ENCODE peak calls at places on chromosome 7, in eight cellular contexts. M is uterus, Y is A549, H is thyroid gland, O is testis, D is HepG2, N is transverse colon, E is esophagus muscularis mucosa. A is an unnamed sample.

GRCh38 chr7:610141-610530 is 90.5 kb upstream of the PDGFA start:
- DNase-seq in M (no peak), Y (no peak), H (no peak), O (no peak), D (no peak), N (no peak), E (no peak), A (no peak)

GRCh38 chr7:46969303-46970130 is 612.4 kb downstream of the TNS3 start:
- DNase-seq in M (no peak), Y (no peak), H (no peak), O (no peak), D (no peak), N (peak), E (no peak), A (no peak)

GRCh38 chr7:11760372-11760771 is 71.6 kb downstream of the THSD7A start:
- DNase-seq in M (no peak), Y (no peak), H (no peak), O (no peak), D (no peak), N (no peak), E (no peak), A (no peak)

GRCh38 chr7:151468214-151469023 is 28.5 kb upstream of the CRYGN start:
- DNase-seq in M (no peak), Y (no peak), H (no peak), O (no peak), D (no peak), N (no peak), E (no peak), A (no peak)

GRCh38 chr7:114152314-114152938 is 233.6 kb upstream of the PPP1R3A start:
- DNase-seq in M (no peak), Y (no peak), H (no peak), O (no peak), D (no peak), N (no peak), E (no peak), A (no peak)

GRCh38 chr7:77335581-77335980 is 80.6 kb downstream of the GSAP start:
- DNase-seq in M (no peak), Y (no peak), H (no peak), O (no peak), D (no peak), N (no peak), E (peak), A (no peak)

GRCh38 chr7:138000081-138000701 is 1.7 kb downstream of the CREB3L2 start:
- DNase-seq in M (peak), Y (no peak), H (peak), O (peak), D (peak), N (peak), E (no peak), A (no peak)

GRCh38 chr7:70071786-70072185 is 473.5 kb downstream of the AUTS2 start:
- DNase-seq in M (no peak), Y (no peak), H (no peak), O (no peak), D (no peak), N (no peak), E (no peak), A (no peak)

GRCh38 chr7:150381096-150381495 is 2.0 kb downstream of the ZNF775 start:
- DNase-seq in M (no peak), Y (no peak), H (no peak), O (no peak), D (no peak), N (no peak), E (no peak), A (no peak)

GRCh38 chr7:96179863-96180262 is 142.0 kb downstream of the SLC25A13 start:
- DNase-seq in M (no peak), Y (no peak), H (no peak), O (no peak), D (no peak), N (no peak), E (no peak), A (no peak)

GRCh38 chr7:14351167-14351566 is 361.7 kb upstream of the ETV1 start:
- DNase-seq in M (no peak), Y (no peak), H (no peak), O (no peak), D (no peak), N (no peak), E (no peak), A (no peak)

GRCh38 chr7:66099232-66099550 is 15.5 kb upstream of the CRCP start:
- DNase-seq in M (no peak), Y (no peak), H (no peak), O (no peak), D (no peak), N (peak), E (no peak), A (no peak)

GRCh38 chr7:148503900-148504487 is 86.6 kb upstream of the C7orf33 start:
- DNase-seq in M (no peak), Y (peak), H (no peak), O (no peak), D (no peak), N (no peak), E (peak), A (no peak)

GRCh38 chr7:38232475-38233366 is 40.7 kb downstream of the TARP start:
- DNase-seq in M (no peak), Y (no peak), H (peak), O (no peak), D (no peak), N (peak), E (no peak), A (no peak)

GRCh38 chr7:48298779-48299178 is 127.5 kb downstream of the ABCA13 start:
- DNase-seq in M (no peak), Y (no peak), H (no peak), O (no peak), D (no peak), N (no peak), E (peak), A (no peak)

GRCh38 chr7:104366390-104366789 is 38.0 kb downstream of the LHFPL3 start:
- DNase-seq in M (no peak), Y (no peak), H (peak), O (no peak), D (no peak), N (no peak), E (no peak), A (no peak)

GRCh38 chr7:149797771-149798170 is 24.4 kb upstream of the ZNF467 start:
- DNase-seq in M (no peak), Y (no peak), H (no peak), O (no peak), D (no peak), N (no peak), E (no peak), A (no peak)

GRCh38 chr7:188727-189500 is 3.5 kb upstream of the FAM20C start:
- DNase-seq in M (no peak), Y (no peak), H (no peak), O (no peak), D (no peak), N (no peak), E (no peak), A (no peak)

GRCh38 chr7:128867842-128868623 is 5.4 kb downstream of the ATP6V1F start:
- DNase-seq in M (no peak), Y (no peak), H (no peak), O (no peak), D (no peak), N (peak), E (no peak), A (no peak)

DNA sequence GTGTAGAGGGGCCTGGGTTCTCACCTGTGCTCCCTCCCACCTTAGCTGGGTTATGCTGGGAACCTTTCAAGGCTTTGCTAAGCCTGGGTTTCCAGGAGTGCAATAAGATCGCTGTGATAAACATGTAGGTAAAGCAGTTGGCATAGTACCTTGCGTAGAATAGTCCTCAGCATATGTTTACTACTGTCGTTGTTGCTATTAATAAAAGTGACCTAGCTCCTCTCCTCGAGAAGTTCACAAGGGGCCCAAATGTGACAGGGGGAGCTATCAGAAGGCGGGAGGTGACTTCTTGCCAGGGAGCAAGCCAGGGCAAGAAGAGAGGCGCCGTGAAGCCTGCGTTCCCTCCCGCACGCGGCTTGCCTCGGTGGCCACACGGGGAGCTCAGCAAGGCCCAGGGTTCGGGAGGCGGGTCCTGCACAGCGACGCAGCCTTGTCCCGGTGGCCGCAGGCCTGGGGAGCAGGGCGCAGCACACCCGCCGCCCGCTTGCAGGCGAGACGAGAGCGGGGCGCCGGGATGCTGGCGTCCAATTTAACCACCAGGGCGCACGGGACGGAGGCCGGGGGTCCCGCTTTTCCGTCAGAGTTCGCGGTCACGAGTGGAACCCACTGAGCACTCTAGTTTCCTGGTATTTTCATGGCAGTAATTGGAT is 106.2 kb downstream of the SNX10 start:
- DNase-seq in M (no peak), Y (peak), H (peak), O (peak), D (no peak), N (peak), E (no peak), A (no peak)
- H3K27ac ChIP-seq in M (peak), Y (peak), H (no peak), O (peak), D (no peak), N (peak), E (peak), A (peak)

GRCh38 chr7:27590421-27590820 is 72.3 kb downstream of the HIBADH start:
- DNase-seq in M (no peak), Y (no peak), H (no peak), O (no peak), D (no peak), N (no peak), E (no peak), A (no peak)

GRCh38 chr7:27587429-27587828 is 75.3 kb downstream of the HIBADH start:
- DNase-seq in M (no peak), Y (no peak), H (no peak), O (no peak), D (no peak), N (no peak), E (no peak), A (no peak)

GRCh38 chr7:27585781-27586447 is 76.8 kb downstream of the HIBADH start:
- DNase-seq in M (no peak), Y (no peak), H (no peak), O (no peak), D (no peak), N (no peak), E (no peak), A (no peak)

GRCh38 chr7:27581906-27582305 is 80.8 kb downstream of the HIBADH start:
- DNase-seq in M (no peak), Y (no peak), H (no peak), O (no peak), D (no peak), N (no peak), E (no peak), A (no peak)

GRCh38 chr7:27586825-27587224 is 75.9 kb downstream of the HIBADH start:
- DNase-seq in M (no peak), Y (no peak), H (no peak), O (no peak), D (no peak), N (peak), E (no peak), A (no peak)
- H3K4me3 ChIP-seq in M (no peak), Y (no peak), H (no peak), O (no peak), D (no peak), N (no peak), E (no peak), A (no peak)

DNA sequence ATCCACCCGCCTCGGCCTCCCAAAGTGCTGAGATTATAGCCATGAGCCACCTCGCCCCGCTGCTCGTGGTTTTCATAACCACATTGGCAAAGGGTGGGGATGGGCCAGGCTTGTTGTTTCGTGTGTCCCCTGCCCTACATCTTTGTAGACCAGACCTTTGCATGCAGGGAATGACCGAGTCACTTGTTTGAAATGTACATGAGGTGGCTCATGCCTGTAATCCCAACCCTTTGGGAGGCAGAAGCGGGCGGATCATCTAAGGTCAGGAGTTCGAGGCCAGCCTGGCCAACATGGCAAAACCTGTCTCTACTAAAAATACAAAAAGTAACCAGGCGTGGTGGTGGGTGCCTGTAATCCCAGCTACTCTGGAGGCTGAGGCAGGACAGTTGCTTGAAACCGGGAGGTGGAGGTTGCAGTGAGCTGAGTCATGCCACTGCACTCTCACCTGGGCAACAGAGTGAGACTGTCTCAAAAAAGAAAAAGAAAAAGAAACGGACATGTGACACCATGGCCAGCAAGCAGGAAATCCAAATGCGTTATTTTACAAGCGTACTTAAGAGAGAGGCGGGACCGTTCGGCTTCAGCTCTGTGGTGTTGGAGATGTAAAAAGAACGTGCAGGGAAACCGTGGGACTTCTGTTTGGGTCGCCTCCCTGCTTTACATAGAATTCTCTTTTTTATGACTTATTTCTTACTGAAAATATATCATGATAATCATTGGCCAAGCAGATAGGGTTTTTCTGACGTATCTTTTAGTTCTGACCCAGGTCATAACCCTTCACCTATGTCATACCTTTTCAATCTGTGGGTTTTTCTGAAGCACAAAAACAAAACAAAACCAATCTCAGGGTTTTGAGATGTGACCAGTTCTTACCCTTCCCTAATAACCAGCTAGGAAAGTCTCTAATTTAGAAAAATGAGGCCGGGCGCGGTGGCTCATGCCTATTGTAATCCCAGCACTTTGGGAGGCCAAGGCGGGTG is 45.1 kb downstream of the WIPI2 start:
- DNase-seq in M (no peak), Y (no peak), H (peak), O (no peak), D (no peak), N (peak), E (no peak), A (no peak)
- TF ChIP-seq POLR2A in M (no peak), Y (no peak), H (no peak), O (no peak), D (no peak), N (no peak), E (no peak), A (no peak)

GRCh38 chr7:21944616-21945373 is 904 bp downstream of the CDCA7L start:
- DNase-seq in M (no peak), Y (peak), H (peak), O (peak), D (no peak), N (peak), E (no peak), A (peak)
- H3K27ac ChIP-seq in M (peak), Y (peak), H (peak), O (peak), D (no peak), N (peak), E (peak), A (peak)

DNA sequence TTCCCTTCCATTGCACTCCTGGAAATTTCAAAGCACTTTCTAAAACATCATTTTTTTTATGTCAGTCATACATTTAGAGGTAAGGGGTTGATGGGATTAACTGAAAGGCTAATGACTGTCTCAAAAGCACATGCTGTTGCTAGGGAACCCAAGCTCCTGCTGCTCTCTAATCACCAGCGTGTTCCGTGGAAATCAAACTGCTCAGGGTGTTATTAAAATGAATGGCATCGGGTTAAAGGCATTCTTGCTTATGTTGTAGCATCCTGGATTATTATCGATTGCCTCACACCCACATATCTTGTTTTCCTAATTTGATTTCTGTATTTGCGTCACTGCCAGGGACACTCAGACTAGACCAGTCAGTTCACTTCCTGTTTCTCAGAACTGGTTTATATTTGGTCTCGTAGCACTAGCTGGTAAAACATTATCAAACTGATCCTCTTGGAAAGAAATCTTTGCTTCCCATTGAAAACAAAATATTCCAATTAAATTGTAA is 216.5 kb upstream of the MKLN1 start:
- DNase-seq in M (no peak), Y (peak), H (no peak), O (no peak), D (no peak), N (peak), E (no peak), A (no peak)
- H3K4me3 ChIP-seq in M (peak), Y (peak), H (no peak), O (peak), D (peak), N (peak), E (peak), A (peak)

GRCh38 chr7:10308276-10308675 is 665.4 kb upstream of the PHF14 start:
- DNase-seq in M (no peak), Y (no peak), H (no peak), O (no peak), D (no peak), N (no peak), E (no peak), A (no peak)
- TF ChIP-seq POLR2A in M (no peak), Y (no peak), H (no peak), O (no peak), D (no peak), N (no peak), E (no peak), A (no peak)

GRCh38 chr7:127665922-127666321 is 13.9 kb downstream of the SND1 start:
- DNase-seq in M (no peak), Y (no peak), H (no peak), O (no peak), D (no peak), N (no peak), E (no peak), A (no peak)

GRCh38 chr7:127671341-127671740 is 19.3 kb downstream of the SND1 start:
- DNase-seq in M (no peak), Y (no peak), H (no peak), O (no peak), D (no peak), N (no peak), E (no peak), A (no peak)

GRCh38 chr7:127667017-127667670 is 15.2 kb downstream of the SND1 start:
- DNase-seq in M (no peak), Y (no peak), H (no peak), O (no peak), D (no peak), N (no peak), E (no peak), A (no peak)

GRCh38 chr7:127667751-127668530 is 15.9 kb downstream of the SND1 start:
- DNase-seq in M (no peak), Y (no peak), H (no peak), O (no peak), D (no peak), N (no peak), E (no peak), A (no peak)

GRCh38 chr7:127666602-127667001 is 14.6 kb downstream of the SND1 start:
- DNase-seq in M (no peak), Y (no peak), H (no peak), O (no peak), D (no peak), N (no peak), E (no peak), A (no peak)
- H3K27ac ChIP-seq in M (no peak), Y (peak), H (no peak), O (no peak), D (no peak), N (no peak), E (no peak), A (no peak)

DNA sequence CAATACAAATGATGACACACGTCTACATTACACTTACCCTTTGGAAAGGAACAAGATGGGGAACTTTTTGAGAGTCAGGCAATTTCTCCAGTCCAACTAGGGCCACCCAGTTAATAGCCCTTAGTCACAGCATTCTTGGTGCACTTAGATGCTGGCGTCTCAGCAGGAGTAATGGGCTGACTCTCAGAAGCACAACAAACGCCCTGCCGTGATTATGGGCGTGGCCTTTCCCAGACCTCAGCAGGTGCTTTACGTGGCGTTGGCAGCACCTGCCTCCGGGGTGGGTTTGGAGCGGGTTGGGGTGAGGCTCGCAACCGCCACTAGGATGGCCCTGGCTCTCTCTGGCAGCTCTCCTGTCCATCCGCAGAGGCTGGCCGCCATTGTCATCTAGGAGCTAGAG is 147.6 kb upstream of the SHH start:
- DNase-seq in M (no peak), Y (no peak), H (no peak), O (no peak), D (no peak), N (peak), E (peak), A (no peak)
- H3K4me3 ChIP-seq in M (no peak), Y (no peak), H (no peak), O (no peak), D (no peak), N (no peak), E (no peak), A (no peak)